ENCODE peak calls at places on chromosome 16, in seven cellular contexts. C, Q, Y, K, D, W and X are unnamed samples.

GRCh38 chr16:24685539-24686432 is 43.7 kb upstream of the TNRC6A start:
- DNase-seq in Y (peak; percentile 41), K (peak; percentile 63), Q (no peak), D (no peak), C (peak; percentile 93), W (peak; percentile 80), X (no peak)

GRCh38 chr16:67579686-67580085 is 17.4 kb downstream of the CTCF start:
- DNase-seq in Y (no peak), C (no peak), W (no peak), D (no peak), Q (no peak), K (no peak), X (no peak)

GRCh38 chr16:57616241-57616640 is 12.2 kb upstream of the ADGRG1 start:
- DNase-seq in W (no peak), C (no peak), D (no peak), K (no peak), Q (no peak), Y (no peak), X (peak; percentile 43)

GRCh38 chr16:64437706-64438329 is 684.0 kb downstream of the CDH11 start:
- DNase-seq in K (no peak), C (peak; percentile 25), W (no peak), Q (no peak), Y (no peak), D (no peak), X (no peak)

GRCh38 chr16:74034862-74035261 is 261.8 kb upstream of the PSMD7 start:
- DNase-seq in C (peak; percentile 34), Y (no peak), W (no peak), D (no peak), K (peak; percentile 6), Q (peak; percentile 47), X (no peak)

GRCh38 chr16:2719328-2720062 is 529 bp downstream of the PRSS27 start:
- DNase-seq in W (no peak), C (no peak), D (no peak), Q (no peak), Y (no peak), K (no peak), X (peak; percentile 77)

GRCh38 chr16:53865492-53865863 is 161.5 kb downstream of the FTO start:
- DNase-seq in W (peak; percentile 61), K (peak; percentile 84), C (peak; percentile 66), D (peak; percentile 74), Q (no peak), Y (no peak), X (no peak)

GRCh38 chr16:83143788-83144187 is 517.0 kb downstream of the CDH13 start:
- DNase-seq in W (peak; percentile 89), D (no peak), Q (no peak), Y (no peak), C (peak; percentile 40), K (peak; percentile 80), X (no peak)

GRCh38 chr16:75432828-75433731 is at the start of gene CFDP1:
- DNase-seq in D (peak; percentile 81), C (peak; percentile 96), K (peak; percentile 90), Y (peak; percentile 85), Q (peak; percentile 95), W (peak; percentile 77), X (peak; percentile 98)

GRCh38 chr16:68229431-68230175 is 6.3 kb downstream of the ESRP2 start:
- DNase-seq in Y (no peak), K (peak; percentile 23), C (peak; percentile 78), Q (peak; percentile 63), W (peak; percentile 18), D (no peak), X (no peak)

GRCh38 chr16:48321307-48322036 is 63.7 kb downstream of the SIAH1 start:
- DNase-seq in W (peak; percentile 73), Y (no peak), Q (no peak), K (peak; percentile 45), C (peak; percentile 56), D (no peak), X (no peak)

GRCh38 chr16:48318630-48319029 is 66.6 kb downstream of the SIAH1 start:
- DNase-seq in D (no peak), K (no peak), W (peak; percentile 73), Y (no peak), Q (peak; percentile 81), C (peak; percentile 62), X (no peak)

GRCh38 chr16:48317614-48318013 is 67.6 kb downstream of the SIAH1 start:
- DNase-seq in Q (no peak), K (peak; percentile 48), C (peak; percentile 72), Y (no peak), D (peak; percentile 14), W (peak; percentile 87), X (no peak)
- H3K4me1 ChIP-seq in Q (peaks cover 32% of the 10 kb centered on the region), K (peaks cover 7% of the 10 kb centered on the region), C (no peaks in the 10 kb centered on the region), Y (peaks cover 15% of the 10 kb centered on the region), D (no peaks in the 10 kb centered on the region), W (peaks cover 19% of the 10 kb centered on the region), X (peaks cover 21% of the 10 kb centered on the region)

DNA sequence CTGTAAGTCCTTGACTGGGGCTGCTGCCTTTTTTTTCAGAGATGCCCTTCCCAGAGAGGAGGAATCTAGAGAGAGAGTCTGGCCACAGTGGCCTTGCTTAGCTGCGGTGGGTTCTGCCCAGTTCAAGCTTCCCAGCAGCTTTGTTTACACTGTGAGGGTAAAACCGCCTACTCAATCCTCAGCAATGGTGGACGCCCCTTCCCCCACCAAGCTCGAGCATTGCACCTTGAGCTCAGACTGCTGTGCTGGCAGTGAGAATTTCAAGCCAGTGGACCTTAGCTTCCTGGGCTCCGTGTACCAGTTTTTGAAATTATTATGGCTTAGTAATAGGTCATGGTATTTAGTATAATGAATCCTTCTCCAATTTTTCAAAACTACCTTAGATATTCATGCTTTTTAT is 395.4 kb downstream of the NPIPA7 start:
- DNase-seq in Y (no peak), C (no peak), K (no peak), D (no peak), W (no peak), Q (no peak), X (no peak)
- TF ChIP-seq CTCF in Y (no peak), C (no peak), K (no peak), D (no peak), W (no peak), Q (no peak), X (no peak)

DNA sequence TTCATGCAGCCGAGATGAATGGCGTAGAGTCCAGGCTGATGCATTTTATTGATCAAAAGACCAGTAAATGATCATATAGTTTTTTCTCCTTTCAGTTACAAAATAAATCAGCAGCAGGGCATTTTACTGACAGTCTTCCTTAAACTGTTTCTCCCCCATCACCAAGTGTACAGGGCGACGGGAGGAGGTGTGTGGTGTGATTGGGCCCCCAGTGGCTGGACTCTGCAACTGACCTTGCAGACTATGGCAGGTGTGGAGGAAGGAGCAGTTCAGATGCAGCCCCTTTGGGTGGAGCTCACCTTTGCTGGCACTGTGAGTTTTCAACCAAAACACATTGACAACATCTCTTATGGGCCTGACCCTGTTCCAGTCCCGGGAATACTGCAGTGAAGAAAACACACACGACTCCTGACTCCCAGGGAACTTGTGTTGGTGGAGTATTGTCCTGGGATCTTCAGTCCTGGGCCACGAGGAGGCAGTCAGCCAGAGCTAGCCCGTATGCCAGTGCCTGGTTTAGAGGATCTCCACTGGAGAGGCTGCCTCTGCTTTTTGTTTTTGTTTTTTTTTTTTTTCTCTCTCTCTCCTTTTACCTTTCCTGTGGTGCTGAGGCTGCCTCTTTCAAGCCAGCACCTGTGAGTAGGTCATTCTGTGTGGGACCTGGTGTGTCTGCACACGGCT is 29.8 kb downstream of the KIAA0513 start:
- DNase-seq in C (no peak), Y (no peak), D (no peak), Q (no peak), W (no peak), K (no peak), X (no peak)
- H3K27ac ChIP-seq in C (peak overlapping the region; percentile 89), Y (no peak overlapping the region), D (no peak overlapping the region), Q (no peak overlapping the region), W (no peak overlapping the region), K (no peak overlapping the region), X (no peak overlapping the region)

DNA sequence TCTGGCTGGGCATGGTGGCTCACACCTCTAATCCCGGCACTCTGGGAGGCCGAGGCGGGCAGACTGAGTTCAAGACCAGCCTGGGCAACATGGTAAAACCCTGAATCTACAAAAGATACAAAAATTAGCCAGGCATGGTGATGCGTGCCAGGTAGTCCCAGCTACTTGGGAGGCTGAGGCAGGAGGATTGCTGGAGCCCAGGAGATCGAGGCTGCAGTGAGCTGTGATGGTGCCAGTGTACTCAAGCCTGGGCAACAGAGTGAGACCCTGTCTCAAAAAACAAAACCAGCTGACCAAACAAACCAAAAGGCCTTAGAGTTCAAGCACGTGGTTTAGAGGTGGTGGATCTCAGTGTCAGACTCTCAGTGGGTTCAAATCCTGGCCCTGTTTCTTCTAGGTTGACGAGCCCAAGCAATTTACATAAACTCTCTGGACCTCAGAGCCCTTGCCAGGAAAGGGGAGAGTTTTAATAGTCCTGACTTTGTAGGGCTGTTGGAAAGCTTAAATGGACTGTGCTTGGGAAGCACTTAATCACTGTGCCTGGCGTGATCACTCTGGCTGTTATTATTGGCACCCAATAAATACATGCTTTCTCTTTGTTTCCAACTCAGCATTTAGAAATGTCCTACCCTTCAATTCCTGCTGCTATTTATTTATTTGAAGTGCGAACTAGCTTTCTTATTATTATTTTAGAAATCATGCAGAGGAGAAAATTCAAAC is 44.7 kb downstream of the ABCC1 start:
- DNase-seq in D (no peak), W (peak; percentile 94), Q (no peak), K (no peak), C (peak; percentile 54), Y (peak; percentile 33), X (no peak)
- H3K4me1 ChIP-seq in D (peaks cover 3% of the 10 kb centered on the region), W (peaks cover 53% of the 10 kb centered on the region), Q (no peaks in the 10 kb centered on the region), K (peaks cover 17% of the 10 kb centered on the region), C (no peaks in the 10 kb centered on the region), Y (peaks cover 54% of the 10 kb centered on the region), X (peaks cover 53% of the 10 kb centered on the region)

GRCh38 chr16:85472514-85472913 is 140.6 kb upstream of the GSE1 start:
- DNase-seq in Q (no peak), K (no peak), C (no peak), W (no peak), Y (no peak), D (no peak), X (no peak)

GRCh38 chr16:85474808-85475207 is 138.3 kb upstream of the GSE1 start:
- DNase-seq in Q (no peak), W (no peak), Y (no peak), D (no peak), C (no peak), K (no peak), X (no peak)

GRCh38 chr16:85475233-85475632 is 137.9 kb upstream of the GSE1 start:
- DNase-seq in Q (no peak), K (no peak), D (no peak), C (no peak), Y (no peak), W (no peak), X (no peak)

GRCh38 chr16:85473326-85473725 is 139.8 kb upstream of the GSE1 start:
- DNase-seq in K (no peak), C (no peak), D (no peak), Y (no peak), Q (no peak), W (no peak), X (no peak)

GRCh38 chr16:85473909-85474640 is 139.0 kb upstream of the GSE1 start:
- DNase-seq in Y (no peak), Q (no peak), D (no peak), W (no peak), C (no peak), K (no peak), X (no peak)
- TF ChIP-seq CTCF in Y (no peak), Q (no peak), D (no peak), W (no peak), C (no peak), K (no peak), X (no peak)